ENCODE peak calls at places on chromosomes 5 and 9, in four cellular contexts. One of them, this sample, is unnamed.

GRCh38 chr9:93680445-93681315 is 104.3 kb downstream of the PHF2 start:
- DNase-seq in WERI-Rb-1: peak
- DNase-seq in right atrium auricular region: peak
- DNase-seq in HFF-Myc: no peak
- DNase-seq in this sample: no peak

GRCh38 chr9:69899491-69899890 is 78.9 kb downstream of the CFAP95 start:
- DNase-seq in WERI-Rb-1: no peak
- DNase-seq in right atrium auricular region: no peak
- DNase-seq in HFF-Myc: no peak
- DNase-seq in this sample: no peak

GRCh38 chr9:20242767-20243166 is 379.5 kb downstream of the MLLT3 start:
- DNase-seq in WERI-Rb-1: peak
- DNase-seq in right atrium auricular region: no peak
- DNase-seq in HFF-Myc: no peak
- DNase-seq in this sample: peak

GRCh38 chr5:57432876-57433275 is 49.7 kb downstream of the ACTBL2 start:
- DNase-seq in WERI-Rb-1: no peak
- DNase-seq in right atrium auricular region: no peak
- DNase-seq in HFF-Myc: no peak
- DNase-seq in this sample: no peak

GRCh38 chr9:91207889-91208651 is 153.6 kb downstream of the AUH start:
- DNase-seq in WERI-Rb-1: no peak
- DNase-seq in right atrium auricular region: no peak
- DNase-seq in HFF-Myc: no peak
- DNase-seq in this sample: peak

GRCh38 chr9:113579270-113580040 is 115.9 kb downstream of the RGS3 start:
- DNase-seq in WERI-Rb-1: no peak
- DNase-seq in right atrium auricular region: peak
- DNase-seq in HFF-Myc: no peak
- DNase-seq in this sample: no peak

GRCh38 chr5:150601774-150602345 is 38.6 kb upstream of the SYNPO start:
- DNase-seq in WERI-Rb-1: no peak
- DNase-seq in right atrium auricular region: no peak
- DNase-seq in HFF-Myc: no peak
- DNase-seq in this sample: no peak

GRCh38 chr9:116365056-116365471 is 211.5 kb downstream of the PAPPA start:
- DNase-seq in WERI-Rb-1: no peak
- DNase-seq in right atrium auricular region: peak
- DNase-seq in HFF-Myc: peak
- DNase-seq in this sample: no peak

GRCh38 chr9:93670208-93671029 is 94.0 kb downstream of the PHF2 start:
- DNase-seq in WERI-Rb-1: peak
- DNase-seq in right atrium auricular region: peak
- DNase-seq in HFF-Myc: no peak
- DNase-seq in this sample: no peak

GRCh38 chr5:78801413-78801812 is 152.8 kb upstream of the LHFPL2 start:
- DNase-seq in WERI-Rb-1: no peak
- DNase-seq in right atrium auricular region: no peak
- DNase-seq in HFF-Myc: no peak
- DNase-seq in this sample: no peak

GRCh38 chr5:61467766-61468482 is 135.9 kb downstream of the ZSWIM6 start:
- DNase-seq in WERI-Rb-1: no peak
- DNase-seq in right atrium auricular region: no peak
- DNase-seq in HFF-Myc: peak
- DNase-seq in this sample: no peak

GRCh38 chr5:3957658-3958057 is 362.0 kb downstream of the IRX1 start:
- DNase-seq in WERI-Rb-1: no peak
- DNase-seq in right atrium auricular region: no peak
- DNase-seq in HFF-Myc: no peak
- DNase-seq in this sample: no peak
- H3K4me3 ChIP-seq in WERI-Rb-1: no peak
- H3K4me3 ChIP-seq in right atrium auricular region: no peak
- H3K4me3 ChIP-seq in HFF-Myc: no peak
- H3K4me3 ChIP-seq in this sample: no peak

GRCh38 chr5:141605523-141606277 is 13.1 kb downstream of the DIAPH1 start:
- DNase-seq in WERI-Rb-1: no peak
- DNase-seq in right atrium auricular region: peak
- DNase-seq in HFF-Myc: no peak
- DNase-seq in this sample: peak
- TF ChIP-seq CTCF in WERI-Rb-1: no peak
- TF ChIP-seq CTCF in right atrium auricular region: no peak
- TF ChIP-seq CTCF in HFF-Myc: no peak
- TF ChIP-seq CTCF in this sample: no peak

DNA sequence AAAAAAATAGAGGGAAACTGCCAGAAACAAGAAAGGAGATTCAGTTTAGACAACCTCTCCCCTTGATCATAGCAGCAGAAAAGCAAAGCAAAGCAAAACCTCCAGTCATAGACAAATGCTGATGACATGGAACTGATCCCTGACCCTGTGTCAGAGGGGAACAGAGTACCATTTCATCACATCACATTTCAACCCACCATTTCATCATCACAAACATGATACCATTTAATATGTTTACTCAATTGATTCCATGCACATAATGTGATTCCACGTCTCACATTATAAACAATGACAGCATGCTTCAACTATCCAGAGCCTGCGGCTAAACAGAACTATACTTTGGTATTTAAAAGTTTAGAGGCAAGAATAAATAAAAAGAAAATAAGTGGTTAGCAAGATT is 28.7 kb upstream of the ACOT12 start:
- DNase-seq in WERI-Rb-1: no peak
- DNase-seq in right atrium auricular region: no peak
- DNase-seq in HFF-Myc: peak
- DNase-seq in this sample: no peak
- H3K4me3 ChIP-seq in WERI-Rb-1: no peak
- H3K4me3 ChIP-seq in right atrium auricular region: no peak
- H3K4me3 ChIP-seq in HFF-Myc: no peak
- H3K4me3 ChIP-seq in this sample: no peak

GRCh38 chr5:155023320-155023719 is 9.8 kb downstream of the KIF4B start:
- DNase-seq in WERI-Rb-1: no peak
- DNase-seq in right atrium auricular region: no peak
- DNase-seq in HFF-Myc: no peak
- DNase-seq in this sample: no peak

GRCh38 chr5:155024015-155024414 is 10.5 kb downstream of the KIF4B start:
- DNase-seq in WERI-Rb-1: no peak
- DNase-seq in right atrium auricular region: no peak
- DNase-seq in HFF-Myc: no peak
- DNase-seq in this sample: no peak

GRCh38 chr5:155029240-155029639 is 15.7 kb downstream of the KIF4B start:
- DNase-seq in WERI-Rb-1: no peak
- DNase-seq in right atrium auricular region: no peak
- DNase-seq in HFF-Myc: no peak
- DNase-seq in this sample: no peak

GRCh38 chr5:155025890-155026289 is 12.3 kb downstream of the KIF4B start:
- DNase-seq in WERI-Rb-1: no peak
- DNase-seq in right atrium auricular region: no peak
- DNase-seq in HFF-Myc: no peak
- DNase-seq in this sample: no peak

GRCh38 chr5:155027993-155028629 is 14.6 kb downstream of the KIF4B start:
- DNase-seq in WERI-Rb-1: peak
- DNase-seq in right atrium auricular region: no peak
- DNase-seq in HFF-Myc: no peak
- DNase-seq in this sample: no peak
- TF ChIP-seq CTCF in WERI-Rb-1: peak
- TF ChIP-seq CTCF in right atrium auricular region: no peak
- TF ChIP-seq CTCF in HFF-Myc: peak
- TF ChIP-seq CTCF in this sample: peak

GRCh38 chr9:130940023-130940549 is 1.0 kb upstream of the FIBCD1 start:
- DNase-seq in WERI-Rb-1: no peak
- DNase-seq in right atrium auricular region: no peak
- DNase-seq in HFF-Myc: no peak
- DNase-seq in this sample: no peak
- H3K4me3 ChIP-seq in WERI-Rb-1: peak
- H3K4me3 ChIP-seq in right atrium auricular region: peak
- H3K4me3 ChIP-seq in HFF-Myc: no peak
- H3K4me3 ChIP-seq in this sample: no peak

GRCh38 chr9:77647659-77648457 is at the start of gene GNA14:
- DNase-seq in WERI-Rb-1: peak
- DNase-seq in right atrium auricular region: peak
- DNase-seq in HFF-Myc: no peak
- DNase-seq in this sample: peak

GRCh38 chr9:77648458-77649108 is 461 bp upstream of the GNA14 start:
- DNase-seq in WERI-Rb-1: peak
- DNase-seq in right atrium auricular region: peak
- DNase-seq in HFF-Myc: no peak
- DNase-seq in this sample: no peak

GRCh38 chr9:77651203-77651602 is 3.1 kb upstream of the GNA14 start:
- DNase-seq in WERI-Rb-1: no peak
- DNase-seq in right atrium auricular region: no peak
- DNase-seq in HFF-Myc: no peak
- DNase-seq in this sample: no peak

GRCh38 chr9:77647267-77647658 is 859 bp downstream of the GNA14 start:
- DNase-seq in WERI-Rb-1: no peak
- DNase-seq in right atrium auricular region: no peak
- DNase-seq in HFF-Myc: no peak
- DNase-seq in this sample: peak

GRCh38 chr9:77649109-77649812 is 1.1 kb upstream of the GNA14 start:
- DNase-seq in WERI-Rb-1: no peak
- DNase-seq in right atrium auricular region: no peak
- DNase-seq in HFF-Myc: peak
- DNase-seq in this sample: no peak
- TF ChIP-seq CTCF in WERI-Rb-1: peak
- TF ChIP-seq CTCF in right atrium auricular region: no peak
- TF ChIP-seq CTCF in HFF-Myc: peak
- TF ChIP-seq CTCF in this sample: no peak

GRCh38 chr9:120091206-120091605 is 488.8 kb downstream of the CDK5RAP2 start:
- DNase-seq in WERI-Rb-1: no peak
- DNase-seq in right atrium auricular region: no peak
- DNase-seq in HFF-Myc: no peak
- DNase-seq in this sample: no peak
- H3K4me3 ChIP-seq in WERI-Rb-1: no peak
- H3K4me3 ChIP-seq in right atrium auricular region: no peak
- H3K4me3 ChIP-seq in HFF-Myc: no peak
- H3K4me3 ChIP-seq in this sample: no peak

This sample was measured in GM06990.